ENCODE peak calls at places on chromosome 6, in seven cellular contexts. C, D, V, S, L, A and W are unnamed samples.

GRCh38 chr6:137389150-137389664 is 105.0 kb downstream of the OLIG3 start:
- DNase-seq in C (peak), D (no peak), V (no peak), S (peak), L (no peak), A (no peak), W (peak)

GRCh38 chr6:166417285-166417691 is 34.5 kb upstream of the MPC1 start:
- DNase-seq in C (peak), D (no peak), V (no peak), S (no peak), L (peak), A (no peak), W (no peak)

GRCh38 chr6:108831104-108831503 is 17.1 kb upstream of the ARMC2 start:
- DNase-seq in C (no peak), D (no peak), V (no peak), S (no peak), L (no peak), A (no peak), W (no peak)

GRCh38 chr6:164753517-164753916 is 555.9 kb downstream of the C6orf118 start:
- DNase-seq in C (no peak), D (no peak), V (peak), S (peak), L (no peak), A (no peak), W (peak)

GRCh38 chr6:131954775-131955107 is 3.6 kb upstream of the CCN2 start:
- DNase-seq in C (peak), D (no peak), V (peak), S (peak), L (no peak), A (peak), W (peak)

GRCh38 chr6:6494677-6495076 is 93.8 kb upstream of the LY86 start:
- DNase-seq in C (peak), D (peak), V (no peak), S (no peak), L (peak), A (no peak), W (no peak)

GRCh38 chr6:168300975-168301647 is 18.5 kb downstream of the DACT2 start:
- DNase-seq in C (no peak), D (no peak), V (no peak), S (no peak), L (no peak), A (no peak), W (no peak)

GRCh38 chr6:10719386-10720228 is 3.3 kb upstream of the TMEM14C start:
- DNase-seq in C (peak), D (no peak), V (no peak), S (peak), L (peak), A (no peak), W (peak)

GRCh38 chr6:120826253-120826652 is 508.0 kb downstream of the TBC1D32 start:
- DNase-seq in C (peak), D (peak), V (no peak), S (peak), L (no peak), A (no peak), W (no peak)

GRCh38 chr6:161901740-161902426 is 628.0 kb upstream of the AGPAT4 start:
- DNase-seq in C (no peak), D (no peak), V (peak), S (no peak), L (no peak), A (no peak), W (no peak)

GRCh38 chr6:133190912-133191311 is 50.2 kb upstream of the EYA4 start:
- DNase-seq in C (no peak), D (no peak), V (no peak), S (no peak), L (no peak), A (no peak), W (no peak)

GRCh38 chr6:6003334-6004146 is 3.2 kb downstream of the NRN1 start:
- DNase-seq in C (no peak), D (no peak), V (no peak), S (no peak), L (peak), A (no peak), W (peak)

GRCh38 chr6:136604928-136605485 is 54.8 kb upstream of the MAP7 start:
- DNase-seq in C (no peak), D (no peak), V (no peak), S (no peak), L (no peak), A (no peak), W (no peak)

GRCh38 chr6:161336479-161336878 is 62.6 kb upstream of the AGPAT4 start:
- DNase-seq in C (no peak), D (no peak), V (no peak), S (no peak), L (no peak), A (no peak), W (no peak)

GRCh38 chr6:3708540-3708939 is 43.0 kb downstream of the PXDC1 start:
- DNase-seq in C (no peak), D (no peak), V (no peak), S (no peak), L (no peak), A (no peak), W (no peak)

GRCh38 chr6:49666930-49667369 is 30.3 kb upstream of the RHAG start:
- DNase-seq in C (no peak), D (no peak), V (no peak), S (no peak), L (no peak), A (no peak), W (no peak)

GRCh38 chr6:1792989-1793388 is 183.3 kb downstream of the FOXC1 start:
- DNase-seq in C (peak), D (no peak), V (no peak), S (peak), L (no peak), A (no peak), W (no peak)

GRCh38 chr6:116476021-116476678 is 15.0 kb downstream of the CALHM6 start:
- DNase-seq in C (peak), D (no peak), V (no peak), S (peak), L (no peak), A (no peak), W (no peak)

GRCh38 chr6:13559251-13559650 is 15.2 kb upstream of the SIRT5 start:
- DNase-seq in C (no peak), D (no peak), V (no peak), S (no peak), L (no peak), A (no peak), W (no peak)

GRCh38 chr6:116255246-116255800 is 1.4 kb upstream of the TSPYL4 start:
- DNase-seq in C (peak), D (no peak), V (peak), S (no peak), L (no peak), A (no peak), W (no peak)

GRCh38 chr6:149454405-149454848 is 30.4 kb downstream of the ZC3H12D start:
- DNase-seq in C (peak), D (no peak), V (peak), S (peak), L (peak), A (peak), W (peak)

GRCh38 chr6:148514091-148514850 is 171.6 kb downstream of the SASH1 start:
- DNase-seq in C (no peak), D (no peak), V (no peak), S (peak), L (no peak), A (no peak), W (no peak)

GRCh38 chr6:166784691-166785090 is 157.6 kb upstream of the RPS6KA2 start:
- DNase-seq in C (no peak), D (no peak), V (no peak), S (peak), L (no peak), A (no peak), W (no peak)

GRCh38 chr6:42184475-42184874 is 10.3 kb downstream of the GUCA1B start:
- DNase-seq in C (no peak), D (no peak), V (no peak), S (no peak), L (no peak), A (no peak), W (no peak)

GRCh38 chr6:31567531-31568370 is 4.3 kb upstream of the LTA start:
- DNase-seq in C (no peak), D (no peak), V (no peak), S (no peak), L (no peak), A (no peak), W (no peak)

GRCh38 chr6:44028767-44029166 is 98.5 kb downstream of the MRPL14 start:
- DNase-seq in C (no peak), D (no peak), V (peak), S (peak), L (no peak), A (no peak), W (no peak)

DNA sequence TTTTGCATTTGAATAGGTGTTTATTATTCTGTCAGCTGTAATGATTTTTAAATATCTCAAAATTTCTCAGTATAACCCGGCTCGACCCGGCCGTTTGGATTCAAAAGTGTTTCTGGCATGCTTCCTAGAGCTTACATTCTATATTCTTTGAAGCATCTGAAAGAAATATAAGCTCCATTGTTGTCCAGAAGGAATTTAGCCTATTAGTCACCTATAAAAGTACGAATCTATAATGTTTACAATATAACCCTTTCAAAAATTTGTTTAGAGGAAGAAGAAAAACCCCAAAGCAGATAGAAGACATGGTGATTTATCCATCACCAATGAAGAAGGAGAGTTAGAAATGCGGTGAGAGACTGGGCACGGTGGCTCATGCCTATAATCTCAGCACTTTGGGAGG is 22.3 kb upstream of the HECA start:
- DNase-seq in C (no peak), D (no peak), V (no peak), S (no peak), L (no peak), A (no peak), W (no peak)
- H3K4me3 ChIP-seq in C (no peak), D (no peak), V (no peak), S (no peak), L (no peak), A (no peak), W (no peak)

GRCh38 chr6:139336488-139336887 is 38.0 kb downstream of the CITED2 start:
- DNase-seq in C (no peak), D (no peak), V (peak), S (peak), L (peak), A (no peak), W (no peak)
- H3K4me3 ChIP-seq in C (no peak), D (no peak), V (no peak), S (no peak), L (no peak), A (no peak), W (no peak)

DNA sequence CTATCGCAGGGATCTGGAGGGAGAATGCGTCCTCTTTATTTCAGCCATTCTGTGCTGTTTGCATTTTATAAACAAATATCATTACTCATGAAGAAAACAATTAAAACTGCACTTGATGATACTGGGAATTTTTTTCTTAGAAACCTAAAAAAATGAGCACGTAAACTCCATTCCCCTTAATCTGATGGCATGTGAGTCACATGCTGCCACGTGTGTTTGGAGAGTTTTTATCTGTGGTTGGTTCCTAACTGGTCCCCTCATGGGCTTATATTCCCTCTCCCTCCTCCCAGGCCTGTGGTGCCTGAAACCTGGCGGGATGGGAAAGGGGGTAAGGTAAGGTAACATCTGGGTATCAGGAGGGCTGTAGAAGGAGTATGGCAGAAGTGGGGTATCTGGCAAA is 6.5 kb downstream of the PACSIN1 start:
- DNase-seq in C (no peak), D (no peak), V (no peak), S (no peak), L (no peak), A (no peak), W (no peak)
- H3K4me3 ChIP-seq in C (no peak), D (no peak), V (no peak), S (no peak), L (no peak), A (no peak), W (no peak)

GRCh38 chr6:139844907-139845306 is 470.5 kb upstream of the CITED2 start:
- DNase-seq in C (no peak), D (no peak), V (no peak), S (no peak), L (no peak), A (no peak), W (no peak)
- H3K4me3 ChIP-seq in C (no peak), D (no peak), V (no peak), S (no peak), L (no peak), A (no peak), W (no peak)

GRCh38 chr6:25165181-25165580 is 114.0 kb upstream of the CARMIL1 start:
- DNase-seq in C (no peak), D (no peak), V (no peak), S (no peak), L (no peak), A (no peak), W (no peak)
- H3K4me3 ChIP-seq in C (no peak), D (no peak), V (no peak), S (peak), L (no peak), A (no peak), W (no peak)

DNA sequence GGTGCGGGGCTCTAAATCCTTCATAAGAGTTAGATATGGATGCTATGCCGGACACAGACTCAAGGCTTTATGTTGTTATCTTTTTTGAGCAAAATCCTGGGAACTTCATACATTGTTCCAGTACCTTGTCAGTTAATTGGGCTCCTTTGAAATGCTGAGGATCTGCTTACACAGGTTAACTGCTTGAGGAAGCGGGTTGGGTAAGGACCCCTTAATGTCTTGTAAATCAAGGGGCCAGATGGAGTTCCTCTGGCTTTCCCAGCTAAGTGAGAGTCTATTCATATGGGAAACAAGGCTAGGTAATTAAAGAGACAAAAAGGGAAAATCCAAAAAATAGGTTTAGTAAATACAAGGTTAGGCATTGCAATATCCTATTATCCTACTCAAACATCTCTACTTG is 141.5 kb downstream of the OR2B2 start:
- DNase-seq in C (no peak), D (no peak), V (no peak), S (no peak), L (no peak), A (no peak), W (no peak)
- H3K4me3 ChIP-seq in C (no peak), D (no peak), V (no peak), S (no peak), L (no peak), A (no peak), W (no peak)

GRCh38 chr6:106275692-106276091 is 49.9 kb downstream of the ATG5 start:
- DNase-seq in C (no peak), D (no peak), V (peak), S (peak), L (no peak), A (no peak), W (no peak)

GRCh38 chr6:106272289-106272688 is 53.3 kb downstream of the ATG5 start:
- DNase-seq in C (no peak), D (no peak), V (no peak), S (no peak), L (no peak), A (no peak), W (no peak)

DNA sequence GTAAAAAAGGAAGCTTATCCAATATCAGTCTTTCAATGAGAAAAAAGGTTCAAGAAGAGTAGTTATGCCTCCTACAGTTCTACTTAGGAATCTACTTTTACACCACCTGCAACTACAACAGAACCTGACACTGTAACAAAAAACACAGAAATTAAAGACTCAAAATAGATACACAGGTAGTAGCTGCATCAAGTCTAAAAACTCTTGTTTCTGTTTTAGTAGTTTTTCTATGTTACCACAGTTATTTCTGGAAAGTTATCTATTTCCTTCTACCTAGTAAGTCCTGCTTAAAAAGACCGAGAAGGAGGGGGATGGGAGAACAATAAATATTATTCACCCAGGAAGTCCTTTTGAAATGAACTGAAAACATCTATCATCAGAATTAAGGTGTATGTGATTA is 52.5 kb downstream of the ATG5 start:
- DNase-seq in C (no peak), D (no peak), V (no peak), S (no peak), L (no peak), A (no peak), W (no peak)
- H3K4me3 ChIP-seq in C (no peak), D (no peak), V (no peak), S (no peak), L (no peak), A (no peak), W (no peak)

GRCh38 chr6:27861276-27861840 is 50.8 kb downstream of the OR2B2 start:
- DNase-seq in C (no peak), D (no peak), V (no peak), S (no peak), L (no peak), A (no peak), W (no peak)

GRCh38 chr6:27864906-27865883 is 47.0 kb downstream of the OR2B2 start:
- DNase-seq in C (peak), D (peak), V (peak), S (peak), L (peak), A (peak), W (peak)

GRCh38 chr6:27861861-27862260 is 50.3 kb downstream of the OR2B2 start:
- DNase-seq in C (no peak), D (no peak), V (no peak), S (no peak), L (no peak), A (no peak), W (no peak)

GRCh38 chr6:27863962-27864905 is 48.0 kb downstream of the OR2B2 start:
- DNase-seq in C (peak), D (no peak), V (peak), S (peak), L (no peak), A (no peak), W (peak)

GRCh38 chr6:27862396-27863061 is 49.7 kb downstream of the OR2B2 start:
- DNase-seq in C (no peak), D (no peak), V (peak), S (peak), L (no peak), A (no peak), W (no peak)
- H3K4me3 ChIP-seq in C (no peak), D (no peak), V (no peak), S (no peak), L (no peak), A (peak), W (no peak)

DNA sequence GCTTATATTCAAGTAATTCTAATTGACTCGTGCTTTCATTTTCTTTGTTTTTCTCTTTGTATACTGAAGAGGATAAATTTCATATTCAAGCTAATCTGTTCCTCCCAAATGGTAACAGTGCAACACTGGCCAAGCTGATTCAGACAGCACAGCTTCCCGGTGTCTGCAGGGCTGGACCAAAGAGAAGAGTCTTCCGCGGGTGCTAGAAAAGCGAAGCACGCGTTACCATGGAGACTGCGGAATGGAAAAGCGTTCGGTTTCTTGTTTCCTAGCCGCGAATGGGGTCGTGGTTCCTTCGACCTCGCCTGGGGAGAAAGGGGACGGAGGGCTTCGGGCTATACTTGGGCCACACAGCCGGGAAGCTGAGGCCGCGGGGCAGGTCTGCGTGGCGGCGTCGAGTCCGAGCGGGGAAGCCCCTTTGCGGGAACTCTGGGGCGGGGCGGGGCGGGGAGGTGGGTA is 6.2 kb upstream of the ZNF311 start:
- DNase-seq in C (peak), D (peak), V (peak), S (peak), L (peak), A (no peak), W (peak)
- H3K4me3 ChIP-seq in C (peak), D (peak), V (peak), S (peak), L (peak), A (peak), W (peak)